ENCODE peak calls at places on chromosomes 7 and 10, in ten cellular contexts. Z, F, A, E, B, X, Y, Q, K and C are unnamed samples.
A peak's percentile ranks its signal among the peaks of the same experiment; 100 is the strongest.

GRCh38 chr10:131810036-131810804 is 90.6 kb upstream of the PPP2R2D start:
- DNase-seq in Q (peak; percentile 23), Y (no peak), X (no peak), B (no peak), F (no peak), A (no peak), E (no peak), K (no peak), Z (no peak), C (peak; percentile 52)

GRCh38 chr10:15141136-15142067 is 27.1 kb downstream of the NMT2 start:
- DNase-seq in B (no peak), A (no peak), Z (no peak), Q (no peak), F (no peak), X (no peak), K (no peak), E (peak; percentile 79), Y (peak; percentile 5), C (no peak)

GRCh38 chr10:68121862-68122261 is 12.6 kb downstream of the MYPN start:
- DNase-seq in K (no peak), Z (no peak), B (no peak), A (no peak), E (no peak), F (no peak), Y (no peak), Q (no peak), X (no peak), C (no peak)

GRCh38 chr10:99945286-99945685 is 64.5 kb downstream of the DNMBP start:
- DNase-seq in Z (peak; percentile 86), E (no peak), A (no peak), Q (no peak), B (no peak), F (no peak), K (no peak), Y (no peak), X (no peak), C (no peak)

GRCh38 chr7:151856098-151856497 is 20.8 kb downstream of the PRKAG2 start:
- DNase-seq in Q (no peak), E (no peak), Z (no peak), B (no peak), A (no peak), F (no peak), Y (no peak), X (no peak), K (peak; percentile 50), C (peak; percentile 56)

GRCh38 chr10:79331709-79332108 is 15.6 kb upstream of the PPIF start:
- DNase-seq in B (peak; percentile 60), A (no peak), K (no peak), E (peak; percentile 85), Q (no peak), X (peak; percentile 75), Y (no peak), F (no peak), Z (peak; percentile 83), C (no peak)

GRCh38 chr7:10325395-10325794 is 648.3 kb upstream of the PHF14 start:
- DNase-seq in X (no peak), E (no peak), B (no peak), A (no peak), Z (no peak), K (no peak), Q (no peak), F (no peak), Y (no peak), C (no peak)

GRCh38 chr7:158613481-158613880 is 25.9 kb upstream of the PTPRN2 start:
- DNase-seq in F (no peak), K (no peak), B (no peak), X (no peak), E (no peak), Y (no peak), A (no peak), Z (no peak), Q (no peak), C (no peak)

GRCh38 chr7:43876976-43877745 is 7.8 kb upstream of the MRPS24 start:
- DNase-seq in Q (no peak), K (no peak), A (no peak), X (no peak), B (no peak), Z (no peak), E (no peak), Y (no peak), F (no peak), C (no peak)

GRCh38 chr7:96330193-96330592 is 8.3 kb upstream of the SLC25A13 start:
- DNase-seq in E (no peak), Q (no peak), B (no peak), Z (no peak), A (no peak), F (no peak), X (no peak), Y (no peak), K (no peak), C (no peak)

GRCh38 chr10:97788552-97789442 is 17.0 kb upstream of the SFRP5 start:
- DNase-seq in Y (no peak), Z (no peak), K (peak; percentile 51), B (no peak), A (no peak), Q (no peak), F (peak; percentile 55), E (no peak), X (no peak), C (peak; percentile 75)

GRCh38 chr10:55631071-55631654 is 729.9 kb downstream of the ZWINT start:
- DNase-seq in E (peak; percentile 11), B (peak; percentile 26), F (no peak), Q (no peak), K (peak; percentile 59), A (peak; percentile 53), Y (no peak), Z (peak; percentile 73), X (peak; percentile 45), C (peak; percentile 73)

GRCh38 chr10:130990536-130990935 is 321.0 kb downstream of the TCERG1L start:
- DNase-seq in E (no peak), A (no peak), X (no peak), Y (no peak), Z (no peak), K (no peak), F (no peak), Q (no peak), B (no peak), C (no peak)